ENCODE peak calls at places on chromosomes 12 and 14, in eight cellular contexts. B is iPS-NIHi11; K is NCI-H748 treated with DMSO at 0.1 percent for 48 hours; P is activated T-helper 1 cell treated with anti-CD3 and anti-CD28 coated beads, Interleukin-12 subunit alpha, Interleukin-12 subunit beta, Interleukin-2, Interleukin-4 antibody, amounts not matched to agents 30 ng/mL and 10 ng/mL and 1 ng/mL, durations not matched to agents 14 hours and 24 hours and 36 hours; X is stimulated activated CD4-positive, alpha-beta T cell treated with anti-CD3 and anti-CD28 coated beads, Interleukin-4, amount 100 ng/mL, for 48 hours; I is activated CD8-positive, alpha-beta memory T cell treated with anti-CD3 and anti-CD28 coated beads, Interleukin-2, amount 50 U/mL, for 48 hours; J is sciatic nerve; Y is cardiac muscle cell. N is an unnamed sample.

GRCh38 chr14:72941286-72941985 is 15.2 kb downstream of the DCAF4 start:
- DNase-seq in K (no peak), Y (no peak), J (no peak), X (no peak), I (no peak), B (no peak), P (no peak), N (no peak)

GRCh38 chr14:31128601-31129526 is 78.7 kb downstream of the HECTD1 start:
- DNase-seq in I (no peak), P (no peak), X (no peak), J (no peak), K (no peak), B (no peak), Y (no peak), N (no peak)

GRCh38 chr14:62280366-62280765 is 518.1 kb downstream of the SNAPC1 start:
- DNase-seq in B (no peak), X (no peak), K (no peak), J (no peak), I (no peak), Y (no peak), P (no peak), N (no peak)

GRCh38 chr12:75960086-75960910 is 71.3 kb downstream of the PHLDA1 start:
- DNase-seq in X (no peak), I (no peak), P (no peak), J (no peak), Y (no peak), K (peak; percentile 36), B (peak; percentile 72), N (no peak)

GRCh38 chr14:32761381-32761968 is 177.2 kb upstream of the NPAS3 start:
- DNase-seq in P (no peak), Y (no peak), X (no peak), J (no peak), I (no peak), K (no peak), B (peak; percentile 10), N (no peak)

GRCh38 chr12:10191865-10192264 is 13.0 kb downstream of the TMEM52B start:
- DNase-seq in I (no peak), K (no peak), Y (no peak), J (no peak), B (no peak), P (no peak), X (no peak), N (no peak)

GRCh38 chr14:75476274-75476995 is 45.8 kb upstream of the BATF start:
- DNase-seq in J (no peak), B (peak; percentile 61), I (no peak), K (peak; percentile 10), Y (peak; percentile 23), X (no peak), P (no peak), N (no peak)

GRCh38 chr12:3222935-3223334 is 145.8 kb downstream of the TSPAN9 start:
- DNase-seq in X (no peak), B (no peak), P (no peak), K (peak; percentile 13), I (no peak), J (no peak), Y (no peak), N (no peak)

GRCh38 chr12:47165934-47166333 is 86.2 kb upstream of the AMIGO2 start:
- DNase-seq in K (no peak), B (no peak), Y (no peak), J (no peak), X (no peak), P (no peak), I (no peak), N (no peak)

GRCh38 chr14:95486875-95487668 is 29.4 kb downstream of the SYNE3 start:
- DNase-seq in Y (no peak), K (no peak), J (no peak), I (no peak), P (no peak), B (no peak), X (no peak), N (no peak)

GRCh38 chr12:63862187-63863107 is 17.9 kb downstream of the SRGAP1 start:
- DNase-seq in I (no peak), P (no peak), X (no peak), Y (no peak), J (no peak), B (peak; percentile 29), K (no peak), N (no peak)

GRCh38 chr12:5043589-5044419 is at the start of gene KCNA5:
- DNase-seq in X (no peak), P (no peak), K (peak; percentile 46), I (no peak), B (peak; percentile 74), J (no peak), Y (peak; percentile 62), N (no peak)

GRCh38 chr12:65952737-65953209 is 128.5 kb downstream of the HMGA2 start:
- DNase-seq in K (no peak), B (no peak), X (no peak), I (no peak), J (no peak), Y (no peak), P (no peak), N (no peak)

GRCh38 chr14:94562019-94562418 is 777 bp downstream of the SERPINA4 start:
- DNase-seq in Y (no peak), P (no peak), I (no peak), B (no peak), K (no peak), J (no peak), X (no peak), N (no peak)

GRCh38 chr12:8027856-8028255 is 4.7 kb upstream of the FOXJ2 start:
- DNase-seq in Y (no peak), K (no peak), I (no peak), B (no peak), P (no peak), X (no peak), J (no peak), N (no peak)

GRCh38 chr12:51082561-51083139 is 746 bp downstream of the CSRNP2 start:
- DNase-seq in Y (no peak), K (peak; percentile 58), X (no peak), I (peak; percentile 60), B (peak; percentile 66), P (peak; percentile 2), J (no peak), N (peak; percentile 28)

GRCh38 chr14:102772781-102773570 is 4.3 kb upstream of the TRAF3 start:
- DNase-seq in Y (peak; percentile 41), X (no peak), J (no peak), K (peak; percentile 12), P (no peak), B (peak; percentile 78), I (no peak), N (no peak)

GRCh38 chr14:68377459-68377858 is 415.4 kb downstream of the ZFP36L1 start:
- DNase-seq in B (no peak), X (no peak), I (no peak), Y (no peak), P (no peak), J (peak; percentile 82), K (no peak), N (no peak)

GRCh38 chr12:80513211-80513610 is 69.2 kb downstream of the PTPRQ start:
- DNase-seq in J (no peak), K (no peak), P (no peak), X (no peak), I (no peak), B (no peak), Y (no peak), N (no peak)

GRCh38 chr12:1474059-1474537 is 120.3 kb downstream of the FBXL14 start:
- DNase-seq in P (peak; percentile 16), B (no peak), X (no peak), I (no peak), Y (peak; percentile 26), K (no peak), J (no peak), N (peak; percentile 59)

GRCh38 chr14:98932436-98933325 is 339.3 kb downstream of the BCL11B start:
- DNase-seq in X (no peak), I (no peak), J (peak; percentile 22), B (no peak), K (no peak), P (no peak), Y (no peak), N (no peak)

GRCh38 chr12:123152823-123153222 is 1.9 kb upstream of the PITPNM2 start:
- DNase-seq in X (no peak), K (no peak), I (no peak), J (no peak), Y (no peak), B (no peak), P (no peak), N (no peak)

GRCh38 chr12:34402899-34403705 is 380.8 kb downstream of the ALG10 start:
- DNase-seq in B (peak; percentile 0), K (no peak), J (peak; percentile 21), P (no peak), Y (no peak), X (no peak), I (peak; percentile 15), N (no peak)

GRCh38 chr12:126156806-126157574 is 1091.8 kb downstream of the AACS start:
- DNase-seq in P (no peak), Y (no peak), B (no peak), I (no peak), J (no peak), X (no peak), K (no peak), N (no peak)

GRCh38 chr12:15540469-15540872 is 218.2 kb downstream of the PTPRO start:
- DNase-seq in P (no peak), K (no peak), J (no peak), Y (no peak), B (no peak), X (no peak), I (no peak), N (no peak)

GRCh38 chr14:51424041-51424440 is 184.0 kb downstream of the TMX1 start:
- DNase-seq in K (no peak), I (no peak), Y (no peak), P (no peak), X (no peak), J (no peak), B (no peak), N (no peak)

GRCh38 chr14:92506230-92506629 is 7.4 kb upstream of the RIN3 start:
- DNase-seq in J (no peak), P (no peak), I (no peak), X (no peak), K (no peak), B (no peak), Y (no peak), N (no peak)

GRCh38 chr12:22658214-22658613 is 33.2 kb downstream of the ETNK1 start:
- DNase-seq in P (no peak), X (peak; percentile 19), K (no peak), B (no peak), J (no peak), Y (no peak), I (no peak), N (peak; percentile 42)

GRCh38 chr12:80778005-80778541 is 61.4 kb downstream of the MYF5 start:
- DNase-seq in X (peak; percentile 26), K (peak; percentile 98), J (peak; percentile 73), P (peak; percentile 19), B (peak; percentile 26), Y (peak; percentile 10), I (peak; percentile 50), N (peak; percentile 71)

N was measured in T-helper 2 cell treated with Interferon-gamma antibody and Interleukin-4, amounts not matched to agents 5 μg/mL and 100 μg/mL, for 36 hours.